ENCODE peak calls at places on chromosome 9, in four cellular contexts. P is breast epithelium, G is IMR-90, T is A549. R is an unnamed sample.
A peak's percentile ranks its signal among the peaks of the same experiment; 100 is the strongest.

GRCh38 chr9:69932901-69933300 is 110.7 kb upstream of the MAMDC2 start:
- DNase-seq in G (no peak), P (no peak), T (peak; percentile 54), R (no peak)

GRCh38 chr9:114930063-114930812 is at the start of gene TNFSF8:
- DNase-seq in P (no peak), T (no peak), G (no peak), R (no peak)

GRCh38 chr9:6677803-6678202 is 32.3 kb upstream of the GLDC start:
- DNase-seq in P (no peak), G (no peak), T (no peak), R (no peak)

GRCh38 chr9:113154471-113154870 is 3.7 kb downstream of the SLC31A2 start:
- DNase-seq in P (no peak), T (no peak), G (peak; percentile 79), R (peak; percentile 87)

GRCh38 chr9:76615149-76615548 is 149.1 kb upstream of the PCA3 start:
- DNase-seq in G (peak; percentile 21), P (no peak), T (no peak), R (no peak)

GRCh38 chr9:6955251-6955921 is 197.6 kb downstream of the KDM4C start:
- DNase-seq in P (no peak), T (no peak), G (peak; percentile 77), R (no peak)

GRCh38 chr9:115691097-115691496 is 462.5 kb upstream of the PAPPA start:
- DNase-seq in T (peak; percentile 83), G (peak; percentile 99), P (no peak), R (no peak)

GRCh38 chr9:20744046-20744630 is 60.1 kb downstream of the FOCAD start:
- DNase-seq in T (no peak), G (no peak), P (no peak), R (no peak)

GRCh38 chr9:98251554-98251953 is 3.9 kb downstream of the TBC1D2 start:
- DNase-seq in G (peak; percentile 77), T (peak; percentile 69), P (no peak), R (peak; percentile 98)

GRCh38 chr9:71036501-71036900 is 84.9 kb downstream of the TRPM3 start:
- DNase-seq in T (no peak), G (no peak), P (no peak), R (no peak)

GRCh38 chr9:106761493-106761892 is 101.5 kb upstream of the ZNF462 start:
- DNase-seq in T (no peak), G (no peak), P (no peak), R (no peak)

GRCh38 chr9:135650408-135650807 is 11.1 kb upstream of the GLT6D1 start:
- DNase-seq in G (no peak), P (no peak), T (no peak), R (no peak)

GRCh38 chr9:16064701-16065230 is 511.9 kb downstream of the CCDC171 start:
- DNase-seq in P (no peak), T (no peak), G (no peak), R (no peak)

GRCh38 chr9:68964765-68965164 is 49.1 kb downstream of the PRKACG start:
- DNase-seq in T (no peak), P (no peak), G (no peak), R (no peak)

GRCh38 chr9:133919253-133920115 is 72.6 kb downstream of the VAV2 start:
- DNase-seq in T (no peak), P (no peak), G (peak; percentile 29), R (no peak)

GRCh38 chr9:99105152-99106043 is 485 bp downstream of the TGFBR1 start:
- DNase-seq in G (peak; percentile 73), T (peak; percentile 63), P (peak; percentile 65), R (peak; percentile 96)

DNA sequence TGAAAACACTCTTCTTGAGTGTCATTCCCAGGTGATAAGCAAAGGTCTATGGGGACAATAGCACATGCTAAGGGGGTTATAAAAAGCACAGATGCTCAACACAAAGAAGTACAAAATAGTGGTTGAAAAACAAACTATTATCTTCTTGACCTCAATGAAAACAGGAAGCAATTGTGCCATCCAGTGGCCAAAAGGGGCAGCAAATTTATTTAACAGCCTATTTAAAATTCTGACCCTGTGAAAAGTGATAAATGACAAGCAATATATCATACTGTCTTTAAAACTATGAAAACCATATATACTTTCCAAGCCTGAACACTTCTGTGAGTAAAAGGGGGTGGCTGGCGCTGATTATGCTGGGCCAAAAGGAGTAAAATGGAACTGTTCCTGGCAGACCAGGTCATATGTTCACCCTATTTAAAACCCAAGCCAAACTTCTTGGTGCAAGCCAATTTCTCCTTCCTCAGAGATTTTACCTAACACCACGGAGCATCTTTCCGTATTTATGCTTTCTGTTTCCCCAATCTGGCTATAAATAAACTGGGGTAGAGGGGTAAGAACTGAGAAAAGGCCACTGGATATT is 29.7 kb downstream of the TEX10 start:
- DNase-seq in G (peak; percentile 51), P (no peak), T (peak; percentile 52), R (peak; percentile 11)
- TF ChIP-seq POLR2A in G (no peak), P (no peak), T (no peak), R (no peak)

GRCh38 chr9:22447607-22448305 is 1.1 kb downstream of the DMRTA1 start:
- DNase-seq in G (no peak), P (no peak), T (peak; percentile 23), R (no peak)
- TF ChIP-seq POLR2A in G (no peak), P (no peak), T (no peak), R (no peak)

GRCh38 chr9:132878695-132879064 is at the start of gene SPACA9:
- DNase-seq in T (peak; percentile 63), G (peak; percentile 11), P (peak; percentile 73), R (peak; percentile 73)

GRCh38 chr9:132879443-132880310 is 979 bp downstream of the SPACA9 start:
- DNase-seq in T (no peak), G (no peak), P (no peak), R (peak; percentile 33)

GRCh38 chr9:132876849-132877248 is 1.2 kb downstream of the AK8 start:
- DNase-seq in T (no peak), P (no peak), G (no peak), R (no peak)

GRCh38 chr9:132877447-132877817 is 652 bp downstream of the AK8 start:
- DNase-seq in T (no peak), G (no peak), P (no peak), R (no peak)

GRCh38 chr9:132877818-132878694 is at the start of gene AK8:
- DNase-seq in G (peak; percentile 66), T (peak; percentile 78), P (peak; percentile 70), R (peak; percentile 95)
- TF ChIP-seq POLR2A in G (peak; percentile 69), T (peak; percentile 29), P (no peak), R (peak; percentile 47)

GRCh38 chr9:14096182-14096922 is 217.6 kb downstream of the NFIB start:
- DNase-seq in T (peak; percentile 82), P (no peak), G (peak; percentile 62), R (no peak)

GRCh38 chr9:14097215-14097614 is 216.7 kb downstream of the NFIB start:
- DNase-seq in G (peak; percentile 47), T (peak; percentile 27), P (no peak), R (no peak)

GRCh38 chr9:14098102-14098501 is 215.8 kb downstream of the NFIB start:
- DNase-seq in P (no peak), G (peak; percentile 70), T (peak; percentile 34), R (no peak)

GRCh38 chr9:14099737-14100136 is 214.2 kb downstream of the NFIB start:
- DNase-seq in G (no peak), T (no peak), P (no peak), R (no peak)

DNA sequence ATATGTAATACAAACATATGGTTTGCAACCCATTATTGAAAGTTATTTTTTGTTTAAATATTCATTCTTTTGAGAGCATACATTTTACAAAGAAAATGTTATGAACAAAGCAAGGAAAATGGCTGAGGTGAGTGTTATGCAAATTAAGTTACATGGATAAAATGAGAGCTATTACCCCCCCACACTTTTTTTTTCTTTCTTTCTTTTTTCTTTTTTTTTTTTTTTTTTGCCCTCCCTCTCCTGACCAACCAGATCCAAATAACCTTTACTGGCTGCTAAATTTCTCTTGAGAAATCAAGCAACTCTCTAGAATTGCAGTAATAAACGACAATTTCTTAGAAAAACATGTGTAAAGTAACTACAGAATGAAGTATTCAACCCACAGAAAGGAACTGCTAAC is 216.3 kb downstream of the NFIB start:
- DNase-seq in G (no peak), T (no peak), P (no peak), R (no peak)
- TF ChIP-seq POLR2A in G (no peak), T (no peak), P (no peak), R (no peak)

GRCh38 chr9:36486933-36487481 is 85.7 kb upstream of the MELK start:
- DNase-seq in P (no peak), G (no peak), T (peak; percentile 16), R (no peak)
- TF ChIP-seq POLR2A in P (no peak), G (peak; percentile 1), T (no peak), R (no peak)

R was measured in H54.